ENCODE peak calls at places on chromosomes 16 and 17, in nine cellular contexts. One of them, this sample, is unnamed.

GRCh38 chr17:73030501-73030911 is 62.0 kb downstream of the SLC39A11 start:
- DNase-seq in MM.1S: no peak
- DNase-seq in prostate gland: no peak
- DNase-seq in aorta: no peak
- DNase-seq in AG04450: no peak
- DNase-seq in Peyer's patch: no peak
- DNase-seq in tibial nerve: no peak
- DNase-seq in GM23338: no peak
- DNase-seq in cardiac muscle cell: no peak
- DNase-seq in this sample: no peak

GRCh38 chr16:14302399-14303181 is 231.5 kb downstream of the MRTFB start:
- DNase-seq in GM23338: peak; percentile 72
- DNase-seq in cardiac muscle cell: peak; percentile 73
- DNase-seq in AG04450: no peak
- DNase-seq in tibial nerve: no peak
- DNase-seq in prostate gland: no peak
- DNase-seq in Peyer's patch: no peak
- DNase-seq in aorta: peak; percentile 49
- DNase-seq in MM.1S: no peak
- DNase-seq in this sample: no peak

GRCh38 chr16:52786105-52786504 is 239.2 kb upstream of the TOX3 start:
- DNase-seq in tibial nerve: no peak
- DNase-seq in cardiac muscle cell: no peak
- DNase-seq in MM.1S: no peak
- DNase-seq in GM23338: no peak
- DNase-seq in prostate gland: no peak
- DNase-seq in aorta: no peak
- DNase-seq in Peyer's patch: no peak
- DNase-seq in AG04450: no peak
- DNase-seq in this sample: no peak

GRCh38 chr16:83826146-83826913 is 18.6 kb downstream of the HSBP1 start:
- DNase-seq in aorta: peak; percentile 87
- DNase-seq in Peyer's patch: peak; percentile 82
- DNase-seq in MM.1S: peak; percentile 45
- DNase-seq in tibial nerve: peak; percentile 97
- DNase-seq in GM23338: peak; percentile 89
- DNase-seq in prostate gland: peak; percentile 89
- DNase-seq in cardiac muscle cell: peak; percentile 83
- DNase-seq in AG04450: peak; percentile 71
- DNase-seq in this sample: peak; percentile 80

GRCh38 chr16:86100205-86101134 is 201.5 kb downstream of the IRF8 start:
- DNase-seq in Peyer's patch: no peak
- DNase-seq in cardiac muscle cell: no peak
- DNase-seq in tibial nerve: no peak
- DNase-seq in GM23338: no peak
- DNase-seq in MM.1S: no peak
- DNase-seq in prostate gland: no peak
- DNase-seq in aorta: no peak
- DNase-seq in AG04450: peak; percentile 71
- DNase-seq in this sample: peak; percentile 43

GRCh38 chr16:11092788-11093577 is 148.6 kb downstream of the CLEC16A start:
- DNase-seq in AG04450: no peak
- DNase-seq in prostate gland: no peak
- DNase-seq in GM23338: no peak
- DNase-seq in tibial nerve: no peak
- DNase-seq in Peyer's patch: no peak
- DNase-seq in MM.1S: no peak
- DNase-seq in cardiac muscle cell: no peak
- DNase-seq in aorta: no peak
- DNase-seq in this sample: peak; percentile 10

GRCh38 chr16:78096386-78096785 is 3.1 kb upstream of the WWOX start:
- DNase-seq in AG04450: no peak
- DNase-seq in cardiac muscle cell: no peak
- DNase-seq in MM.1S: no peak
- DNase-seq in tibial nerve: no peak
- DNase-seq in GM23338: no peak
- DNase-seq in prostate gland: no peak
- DNase-seq in Peyer's patch: no peak
- DNase-seq in aorta: no peak
- DNase-seq in this sample: no peak

GRCh38 chr17:50425682-50426471 is at the start of gene ACSF2:
- DNase-seq in Peyer's patch: peak; percentile 75
- DNase-seq in MM.1S: peak; percentile 74
- DNase-seq in prostate gland: peak; percentile 87
- DNase-seq in tibial nerve: peak; percentile 60
- DNase-seq in AG04450: no peak
- DNase-seq in cardiac muscle cell: peak; percentile 86
- DNase-seq in GM23338: peak; percentile 71
- DNase-seq in aorta: peak; percentile 80
- DNase-seq in this sample: peak; percentile 85

GRCh38 chr17:50943575-50943933 is 77.4 kb upstream of the TOB1 start:
- DNase-seq in AG04450: no peak
- DNase-seq in cardiac muscle cell: no peak
- DNase-seq in aorta: peak; percentile 35
- DNase-seq in prostate gland: no peak
- DNase-seq in MM.1S: no peak
- DNase-seq in tibial nerve: no peak
- DNase-seq in GM23338: no peak
- DNase-seq in Peyer's patch: no peak
- DNase-seq in this sample: peak; percentile 54

GRCh38 chr17:83190601-83191387 is 111.4 kb downstream of the METRNL start:
- DNase-seq in aorta: peak; percentile 42
- DNase-seq in cardiac muscle cell: no peak
- DNase-seq in prostate gland: peak; percentile 2
- DNase-seq in GM23338: no peak
- DNase-seq in AG04450: no peak
- DNase-seq in MM.1S: no peak
- DNase-seq in Peyer's patch: peak; percentile 3
- DNase-seq in tibial nerve: no peak
- DNase-seq in this sample: peak; percentile 19

GRCh38 chr16:28537076-28537475 is 1.7 kb downstream of the NUPR1 start:
- DNase-seq in tibial nerve: no peak
- DNase-seq in prostate gland: peak; percentile 76
- DNase-seq in MM.1S: no peak
- DNase-seq in AG04450: no peak
- DNase-seq in GM23338: no peak
- DNase-seq in Peyer's patch: no peak
- DNase-seq in cardiac muscle cell: no peak
- DNase-seq in aorta: no peak
- DNase-seq in this sample: no peak

GRCh38 chr17:73414171-73414955 is 102.6 kb upstream of the CDC42EP4 start:
- DNase-seq in aorta: peak; percentile 24
- DNase-seq in cardiac muscle cell: no peak
- DNase-seq in AG04450: no peak
- DNase-seq in MM.1S: no peak
- DNase-seq in tibial nerve: no peak
- DNase-seq in Peyer's patch: no peak
- DNase-seq in prostate gland: no peak
- DNase-seq in GM23338: no peak
- DNase-seq in this sample: no peak

GRCh38 chr17:5826384-5826783 is 242.1 kb upstream of the NLRP1 start:
- DNase-seq in AG04450: no peak
- DNase-seq in tibial nerve: no peak
- DNase-seq in cardiac muscle cell: no peak
- DNase-seq in Peyer's patch: no peak
- DNase-seq in GM23338: no peak
- DNase-seq in aorta: no peak
- DNase-seq in MM.1S: no peak
- DNase-seq in prostate gland: no peak
- DNase-seq in this sample: no peak

GRCh38 chr17:57604771-57605733 is 140.0 kb downstream of the CCDC182 start:
- DNase-seq in aorta: peak; percentile 75
- DNase-seq in tibial nerve: peak; percentile 35
- DNase-seq in prostate gland: peak; percentile 49
- DNase-seq in GM23338: peak; percentile 27
- DNase-seq in AG04450: peak; percentile 24
- DNase-seq in MM.1S: peak; percentile 90
- DNase-seq in Peyer's patch: peak; percentile 81
- DNase-seq in cardiac muscle cell: peak; percentile 74
- DNase-seq in this sample: no peak

GRCh38 chr17:62781356-62781755 is 26.8 kb downstream of the MARCHF10 start:
- DNase-seq in cardiac muscle cell: no peak
- DNase-seq in Peyer's patch: no peak
- DNase-seq in aorta: no peak
- DNase-seq in AG04450: no peak
- DNase-seq in tibial nerve: no peak
- DNase-seq in GM23338: no peak
- DNase-seq in MM.1S: no peak
- DNase-seq in prostate gland: no peak
- DNase-seq in this sample: no peak

GRCh38 chr16:68397710-68398171 is 50.6 kb downstream of the SMPD3 start:
- DNase-seq in tibial nerve: no peak
- DNase-seq in cardiac muscle cell: no peak
- DNase-seq in MM.1S: no peak
- DNase-seq in Peyer's patch: no peak
- DNase-seq in prostate gland: no peak
- DNase-seq in GM23338: no peak
- DNase-seq in aorta: no peak
- DNase-seq in AG04450: no peak
- DNase-seq in this sample: no peak

GRCh38 chr16:68393333-68393732 is 55.0 kb downstream of the SMPD3 start:
- DNase-seq in aorta: no peak
- DNase-seq in tibial nerve: no peak
- DNase-seq in AG04450: no peak
- DNase-seq in GM23338: no peak
- DNase-seq in cardiac muscle cell: no peak
- DNase-seq in Peyer's patch: no peak
- DNase-seq in prostate gland: no peak
- DNase-seq in MM.1S: no peak
- DNase-seq in this sample: no peak

GRCh38 chr16:68396481-68396880 is 51.8 kb downstream of the SMPD3 start:
- DNase-seq in prostate gland: peak; percentile 50
- DNase-seq in GM23338: peak; percentile 32
- DNase-seq in tibial nerve: no peak
- DNase-seq in cardiac muscle cell: peak; percentile 34
- DNase-seq in aorta: no peak
- DNase-seq in AG04450: peak; percentile 16
- DNase-seq in MM.1S: peak; percentile 47
- DNase-seq in Peyer's patch: peak; percentile 47
- DNase-seq in this sample: no peak

GRCh38 chr16:68395806-68396205 is 52.5 kb downstream of the SMPD3 start:
- DNase-seq in tibial nerve: no peak
- DNase-seq in aorta: no peak
- DNase-seq in GM23338: no peak
- DNase-seq in MM.1S: no peak
- DNase-seq in AG04450: no peak
- DNase-seq in cardiac muscle cell: no peak
- DNase-seq in Peyer's patch: no peak
- DNase-seq in prostate gland: no peak
- DNase-seq in this sample: no peak

GRCh38 chr16:68395167-68395786 is 53.0 kb downstream of the SMPD3 start:
- DNase-seq in MM.1S: no peak
- DNase-seq in Peyer's patch: no peak
- DNase-seq in GM23338: no peak
- DNase-seq in aorta: no peak
- DNase-seq in tibial nerve: no peak
- DNase-seq in cardiac muscle cell: no peak
- DNase-seq in prostate gland: no peak
- DNase-seq in AG04450: no peak
- DNase-seq in this sample: no peak
- H3K27ac ChIP-seq in MM.1S: no peak overlapping the region
- H3K27ac ChIP-seq in Peyer's patch: no peak overlapping the region
- H3K27ac ChIP-seq in GM23338: no peak overlapping the region
- H3K27ac ChIP-seq in aorta: no peak overlapping the region
- H3K27ac ChIP-seq in tibial nerve: no peak overlapping the region
- H3K27ac ChIP-seq in cardiac muscle cell: no peak overlapping the region
- H3K27ac ChIP-seq in prostate gland: no peak overlapping the region
- H3K27ac ChIP-seq in AG04450: no peak overlapping the region
- H3K27ac ChIP-seq in this sample: no peak overlapping the region

GRCh38 chr17:78462148-78462547 is 83.7 kb downstream of the PGS1 start:
- DNase-seq in tibial nerve: no peak
- DNase-seq in GM23338: no peak
- DNase-seq in aorta: no peak
- DNase-seq in MM.1S: no peak
- DNase-seq in AG04450: no peak
- DNase-seq in prostate gland: no peak
- DNase-seq in Peyer's patch: no peak
- DNase-seq in cardiac muscle cell: no peak
- DNase-seq in this sample: no peak
- H3K27ac ChIP-seq in tibial nerve: no peak overlapping the region
- H3K27ac ChIP-seq in GM23338: no peak overlapping the region
- H3K27ac ChIP-seq in aorta: no peak overlapping the region
- H3K27ac ChIP-seq in MM.1S: no peak overlapping the region
- H3K27ac ChIP-seq in AG04450: no peak overlapping the region
- H3K27ac ChIP-seq in prostate gland: no peak overlapping the region
- H3K27ac ChIP-seq in Peyer's patch: no peak overlapping the region
- H3K27ac ChIP-seq in cardiac muscle cell: no peak overlapping the region
- H3K27ac ChIP-seq in this sample: no peak overlapping the region

GRCh38 chr16:21717608-21718007 is 53.8 kb downstream of the OTOA start:
- DNase-seq in aorta: no peak
- DNase-seq in MM.1S: no peak
- DNase-seq in Peyer's patch: no peak
- DNase-seq in AG04450: no peak
- DNase-seq in prostate gland: no peak
- DNase-seq in tibial nerve: no peak
- DNase-seq in cardiac muscle cell: no peak
- DNase-seq in GM23338: no peak
- DNase-seq in this sample: no peak
- H3K27ac ChIP-seq in aorta: no peak overlapping the region
- H3K27ac ChIP-seq in MM.1S: no peak overlapping the region
- H3K27ac ChIP-seq in Peyer's patch: no peak overlapping the region
- H3K27ac ChIP-seq in AG04450: no peak overlapping the region
- H3K27ac ChIP-seq in prostate gland: no peak overlapping the region
- H3K27ac ChIP-seq in tibial nerve: no peak overlapping the region
- H3K27ac ChIP-seq in cardiac muscle cell: no peak overlapping the region
- H3K27ac ChIP-seq in GM23338: no peak overlapping the region
- H3K27ac ChIP-seq in this sample: no peak overlapping the region

GRCh38 chr17:61756561-61756960 is 106.8 kb downstream of the BRIP1 start:
- DNase-seq in cardiac muscle cell: no peak
- DNase-seq in GM23338: no peak
- DNase-seq in aorta: no peak
- DNase-seq in tibial nerve: no peak
- DNase-seq in prostate gland: no peak
- DNase-seq in MM.1S: no peak
- DNase-seq in Peyer's patch: no peak
- DNase-seq in AG04450: no peak
- DNase-seq in this sample: no peak
- H3K27ac ChIP-seq in cardiac muscle cell: no peak overlapping the region
- H3K27ac ChIP-seq in GM23338: no peak overlapping the region
- H3K27ac ChIP-seq in aorta: no peak overlapping the region
- H3K27ac ChIP-seq in tibial nerve: no peak overlapping the region
- H3K27ac ChIP-seq in prostate gland: no peak overlapping the region
- H3K27ac ChIP-seq in MM.1S: no peak overlapping the region
- H3K27ac ChIP-seq in Peyer's patch: no peak overlapping the region
- H3K27ac ChIP-seq in AG04450: no peak overlapping the region
- H3K27ac ChIP-seq in this sample: no peak overlapping the region

DNA sequence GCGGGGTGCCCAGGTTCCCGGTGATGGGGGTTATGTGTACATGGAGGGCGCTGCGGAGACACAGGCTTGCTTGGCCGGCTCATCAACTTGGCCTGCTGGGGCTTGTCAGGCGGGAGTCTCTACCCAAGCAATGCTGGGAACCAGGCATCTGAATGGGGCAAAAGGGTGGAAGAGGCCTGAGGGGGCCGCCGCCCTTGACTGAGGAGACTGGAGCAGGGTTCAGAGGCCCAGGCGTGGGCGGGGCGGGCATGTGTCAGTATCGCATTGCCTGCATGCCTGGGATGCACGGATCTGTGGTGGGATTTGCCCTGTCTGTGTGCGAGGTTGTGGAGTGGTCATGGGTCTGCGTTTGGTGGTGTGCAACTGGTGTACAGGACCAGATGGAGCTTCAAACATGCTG is 21.1 kb downstream of the ARHGAP23 start:
- DNase-seq in AG04450: no peak
- DNase-seq in cardiac muscle cell: no peak
- DNase-seq in Peyer's patch: no peak
- DNase-seq in GM23338: peak; percentile 64
- DNase-seq in MM.1S: no peak
- DNase-seq in aorta: no peak
- DNase-seq in prostate gland: peak; percentile 64
- DNase-seq in tibial nerve: no peak
- DNase-seq in this sample: no peak
- H3K27ac ChIP-seq in AG04450: peak overlapping the region; percentile 99
- H3K27ac ChIP-seq in cardiac muscle cell: peak overlapping the region; percentile 16
- H3K27ac ChIP-seq in Peyer's patch: no peak overlapping the region
- H3K27ac ChIP-seq in GM23338: peak overlapping the region; percentile 100
- H3K27ac ChIP-seq in MM.1S: no peak overlapping the region
- H3K27ac ChIP-seq in aorta: no peak overlapping the region
- H3K27ac ChIP-seq in prostate gland: peak overlapping the region; percentile 33
- H3K27ac ChIP-seq in tibial nerve: peak overlapping the region; percentile 88
- H3K27ac ChIP-seq in this sample: no peak overlapping the region

This sample was measured in tibial artery.